ENCODE peak calls at places on chromosomes 16 and 17, in seven cellular contexts. G is WTC11, K is A549, T is HepG2, O is H1, E is HCT116, Y is K562. Q is an unnamed sample.

GRCh38 chr17:50682938-50683337 is 24.8 kb downstream of the ANKRD40 start:
- DNase-seq in G (no peak), Y (no peak), E (no peak), O (no peak), K (no peak), T (no peak), Q (no peak)

GRCh38 chr17:68288804-68289203 is 2.1 kb downstream of the SLC16A6 start:
- DNase-seq in Y (no peak), G (no peak), T (no peak), K (no peak), O (no peak), E (no peak), Q (no peak)

GRCh38 chr17:72850410-72850809 is 242.1 kb downstream of the SLC39A11 start:
- DNase-seq in K (no peak), E (no peak), T (no peak), O (no peak), G (no peak), Y (no peak), Q (no peak)

GRCh38 chr16:12744860-12745259 is 58.8 kb downstream of the CPPED1 start:
- DNase-seq in G (no peak), Y (no peak), E (no peak), K (no peak), O (no peak), T (no peak), Q (no peak)

GRCh38 chr17:4001048-4001590 is 36.9 kb upstream of the ATP2A3 start:
- DNase-seq in Y (no peak), E (no peak), K (no peak), T (no peak), G (no peak), O (no peak), Q (no peak)

GRCh38 chr17:59425085-59425901 is 93.8 kb downstream of the YPEL2 start:
- DNase-seq in G (no peak), Y (no peak), E (no peak), T (no peak), K (no peak), O (no peak), Q (peak)

GRCh38 chr16:23835390-23836077 is at the start of gene PRKCB:
- DNase-seq in O (peak), Y (peak), E (no peak), K (peak), T (no peak), G (peak), Q (peak)

GRCh38 chr17:35537569-35538209 is at the start of gene SLFN12L:
- DNase-seq in O (no peak), G (no peak), K (no peak), Y (no peak), E (no peak), T (no peak), Q (no peak)

GRCh38 chr17:2610640-2611175 is 17.3 kb downstream of the PAFAH1B1 start:
- DNase-seq in G (no peak), E (no peak), K (no peak), Y (no peak), O (no peak), T (no peak), Q (no peak)

GRCh38 chr17:67696853-67697505 is 20.8 kb upstream of the NOL11 start:
- DNase-seq in Y (no peak), G (no peak), T (no peak), K (no peak), O (no peak), E (no peak), Q (no peak)

GRCh38 chr16:78235168-78235800 is 135.8 kb downstream of the WWOX start:
- DNase-seq in O (peak), Y (peak), T (peak), K (peak), E (peak), G (peak), Q (peak)

GRCh38 chr16:16062023-16062932 is 112.9 kb downstream of the ABCC1 start:
- DNase-seq in O (no peak), T (no peak), G (peak), K (no peak), E (no peak), Y (no peak), Q (no peak)
- TF ChIP-seq MAX in O (no peak), T (no peak), G (no peak), K (no peak), E (no peak), Y (no peak), Q (no peak)

GRCh38 chr16:10362077-10362863 is 23.6 kb upstream of the ATF7IP2 start:
- DNase-seq in O (no peak), T (peak), Y (peak), K (no peak), E (no peak), G (no peak), Q (no peak)
- TF ChIP-seq MAX in O (no peak), T (no peak), Y (peak), K (no peak), E (no peak), G (no peak), Q (no peak)

GRCh38 chr17:31339906-31340661 is 18.7 kb upstream of the EVI2A start:
- DNase-seq in Y (peak), E (no peak), O (no peak), G (no peak), K (no peak), T (no peak), Q (no peak)
- TF ChIP-seq MAX in Y (no peak), E (no peak), O (no peak), G (no peak), K (no peak), T (no peak), Q (no peak)

GRCh38 chr16:27777527-27777926 is 227.6 kb downstream of the KATNIP start:
- DNase-seq in O (no peak), T (no peak), Y (no peak), G (no peak), K (no peak), E (no peak), Q (no peak)
- TF ChIP-seq MAX in O (no peak), T (no peak), Y (no peak), G (no peak), K (no peak), E (no peak), Q (no peak)

GRCh38 chr17:77802811-77803220 is 155.7 kb upstream of the TNRC6C start:
- DNase-seq in T (no peak), G (no peak), Y (no peak), E (no peak), K (no peak), O (no peak), Q (peak)
- TF ChIP-seq MAX in T (no peak), G (no peak), Y (no peak), E (no peak), K (no peak), O (no peak), Q (no peak)

GRCh38 chr16:54248863-54249710 is 37.5 kb downstream of the IRX3 start:
- DNase-seq in E (no peak), G (no peak), Y (no peak), T (no peak), O (no peak), K (no peak), Q (no peak)
- TF ChIP-seq MAX in E (no peak), G (no peak), Y (no peak), T (no peak), O (no peak), K (no peak), Q (no peak)

GRCh38 chr17:79944821-79945391 is 90.8 kb downstream of the TBC1D16 start:
- DNase-seq in O (no peak), T (no peak), E (no peak), Y (no peak), G (peak), K (no peak), Q (peak)
- TF ChIP-seq MAX in O (no peak), T (no peak), E (no peak), Y (no peak), G (no peak), K (no peak), Q (no peak)

GRCh38 chr17:77821114-77821513 is 137.4 kb upstream of the TNRC6C start:
- DNase-seq in E (no peak), K (no peak), O (no peak), Y (peak), G (no peak), T (peak), Q (peak)
- TF ChIP-seq MAX in E (no peak), K (no peak), O (peak), Y (no peak), G (no peak), T (no peak), Q (no peak)

DNA sequence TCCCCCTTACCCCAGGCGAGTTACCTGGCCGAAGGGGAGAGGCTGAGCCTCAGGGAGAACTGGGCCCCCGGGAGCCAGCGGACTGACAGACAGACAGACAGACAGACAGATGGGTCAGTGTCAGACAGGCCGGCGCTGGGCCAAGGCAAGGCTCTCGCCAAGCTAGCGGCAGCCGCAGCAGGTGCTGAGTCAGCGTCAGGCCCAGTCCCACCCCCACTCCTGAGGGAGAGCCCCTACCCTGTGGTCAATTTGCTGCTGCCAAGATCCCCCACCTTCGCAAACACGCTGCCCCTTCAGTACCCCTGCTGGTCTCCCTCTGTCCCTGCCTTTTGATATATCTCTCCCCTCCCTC is 1.5 kb downstream of the FGF11 start:
- DNase-seq in Y (peak), K (no peak), O (no peak), E (no peak), T (no peak), G (peak), Q (peak)
- TF ChIP-seq MAX in Y (no peak), K (no peak), O (no peak), E (no peak), T (no peak), G (no peak), Q (peak)

Q was measured in SK-N-SH.